ENCODE peak calls at places on chromosome 4, in four cellular contexts. I, T, S and L are unnamed samples.

GRCh38 chr4:41145571-41146078 is 68.7 kb downstream of the APBB2 start:
- DNase-seq in I (no peak), T (no peak), S (peak), L (no peak)

GRCh38 chr4:13368262-13368661 is 115.9 kb downstream of the RAB28 start:
- DNase-seq in I (no peak), T (no peak), S (no peak), L (no peak)

GRCh38 chr4:169621754-169622481 is 1.5 kb downstream of the CLCN3 start:
- DNase-seq in I (no peak), T (no peak), S (no peak), L (no peak)

GRCh38 chr4:3177905-3178304 is 71.1 kb upstream of the MSANTD1 start:
- DNase-seq in I (no peak), T (no peak), S (no peak), L (no peak)

GRCh38 chr4:163911891-163912290 is 417.4 kb downstream of the TMA16 start:
- DNase-seq in I (no peak), T (no peak), S (no peak), L (no peak)

GRCh38 chr4:185817403-185817818 is 5.4 kb upstream of the SORBS2 start:
- DNase-seq in I (no peak), T (no peak), S (no peak), L (no peak)

GRCh38 chr4:186657766-186658165 is 65.9 kb downstream of the FAT1 start:
- DNase-seq in I (no peak), T (no peak), S (peak), L (no peak)

GRCh38 chr4:33316033-33316432 is 2595.9 kb downstream of the PCDH7 start:
- DNase-seq in I (no peak), T (no peak), S (no peak), L (no peak)

GRCh38 chr4:152536545-152537182 is 772 bp upstream of the FBXW7 start:
- DNase-seq in I (peak), T (peak), S (no peak), L (no peak)

GRCh38 chr4:103091601-103092223 is 7.9 kb downstream of the BDH2 start:
- DNase-seq in I (peak), T (no peak), S (peak), L (peak)

GRCh38 chr4:150510176-150510875 is 71.6 kb upstream of the MAB21L2 start:
- DNase-seq in I (no peak), T (no peak), S (no peak), L (no peak)

GRCh38 chr4:2686379-2687265 is 69.5 kb downstream of the TNIP2 start:
- DNase-seq in I (no peak), T (no peak), S (no peak), L (no peak)

GRCh38 chr4:8278009-8278395 is 8.4 kb downstream of the HTRA3 start:
- DNase-seq in I (no peak), T (no peak), S (no peak), L (peak)

GRCh38 chr4:53010320-53010719 is 148.2 kb downstream of the RASL11B start:
- DNase-seq in I (no peak), T (no peak), S (no peak), L (no peak)

GRCh38 chr4:66572949-66573348 is 902.7 kb upstream of the EPHA5 start:
- DNase-seq in I (no peak), T (no peak), S (no peak), L (no peak)

GRCh38 chr4:40800064-40800463 is 50.3 kb downstream of the NSUN7 start:
- DNase-seq in I (no peak), T (no peak), S (no peak), L (no peak)

GRCh38 chr4:68076194-68076593 is 53.5 kb downstream of the TMPRSS11F start:
- DNase-seq in I (no peak), T (no peak), S (no peak), L (no peak)

GRCh38 chr4:82984459-82984858 is 26.2 kb downstream of the LIN54 start:
- DNase-seq in I (no peak), T (no peak), S (no peak), L (no peak)